ENCODE peak calls at places on chromosomes 12 and 14, in seven cellular contexts. W is dorsolateral prefrontal cortex, L is HepG2, Y is Right ventricle myocardium superior, S is iris pigment epithelial cell, V is pancreas, I is RPMI7951. J is an unnamed sample.

GRCh38 chr12:87809916-87810315 is 219.3 kb downstream of the C12orf50 start:
- DNase-seq in W (no peak), L (no peak), Y (no peak), S (peak), V (no peak), I (no peak), J (no peak)

GRCh38 chr12:98754095-98754494 is 109.0 kb downstream of the APAF1 start:
- DNase-seq in W (peak), L (peak), Y (no peak), S (peak), V (no peak), I (peak), J (no peak)

GRCh38 chr14:25231006-25231405 is 181.1 kb upstream of the STXBP6 start:
- DNase-seq in W (no peak), L (no peak), Y (no peak), S (no peak), V (no peak), I (peak), J (no peak)

GRCh38 chr12:124565071-124565491 is 2.3 kb downstream of the NCOR2 start:
- DNase-seq in W (peak), L (no peak), Y (no peak), S (no peak), V (peak), I (no peak), J (no peak)

GRCh38 chr14:105138021-105138541 is 30.5 kb downstream of the JAG2 start:
- DNase-seq in W (no peak), L (no peak), Y (no peak), S (no peak), V (no peak), I (no peak), J (no peak)

GRCh38 chr14:51473808-51474207 is 177.9 kb upstream of the FRMD6 start:
- DNase-seq in W (no peak), L (no peak), Y (no peak), S (peak), V (no peak), I (peak), J (no peak)

GRCh38 chr14:104563742-104564615 is 15.6 kb upstream of the C14orf180 start:
- DNase-seq in W (peak), L (peak), Y (peak), S (peak), V (peak), I (peak), J (peak)

GRCh38 chr14:36647827-36648753 is 13.6 kb upstream of the PAX9 start:
- DNase-seq in W (no peak), L (peak), Y (no peak), S (peak), V (peak), I (peak), J (no peak)

GRCh38 chr12:114789276-114789675 is 105.3 kb upstream of the TBX3 start:
- DNase-seq in W (no peak), L (no peak), Y (no peak), S (no peak), V (no peak), I (no peak), J (no peak)

GRCh38 chr12:42686514-42687172 is 97.1 kb upstream of the PRICKLE1 start:
- DNase-seq in W (no peak), L (no peak), Y (no peak), S (peak), V (no peak), I (peak), J (no peak)

GRCh38 chr14:94613720-94614644 is 1.8 kb downstream of the SERPINA3 start:
- DNase-seq in W (no peak), L (no peak), Y (no peak), S (no peak), V (no peak), I (no peak), J (no peak)

J was measured in heart right ventricle.